ENCODE peak calls at places on chromosomes 12 and 14, in six cellular contexts. One of them, this sample, is unnamed.

GRCh38 chr12:117671734-117672133 is 297.1 kb downstream of the KSR2 start:
- DNase-seq in SK-MEL-5: peak
- DNase-seq in hippocampal formation: no peak
- DNase-seq in WERI-Rb-1: peak
- DNase-seq in activated CD4-positive, alpha-beta T cell treated with anti-CD3 and anti-CD28 coated beads, Interleukin-2, amount 50 U/mL, for 4 hours: no peak
- DNase-seq in stimulated activated CD4-positive, alpha-beta T cell treated with anti-CD3 and anti-CD28 coated beads, Interleukin-4, amount 100 ng/mL, for 48 hours: no peak
- DNase-seq in this sample: no peak

GRCh38 chr12:85374981-85375380 is 95.0 kb downstream of the ALX1 start:
- DNase-seq in SK-MEL-5: no peak
- DNase-seq in hippocampal formation: no peak
- DNase-seq in activated CD4-positive, alpha-beta T cell treated with anti-CD3 and anti-CD28 coated beads, Interleukin-2, amount 50 U/mL, for 4 hours: no peak
- DNase-seq in WERI-Rb-1: no peak
- DNase-seq in stimulated activated CD4-positive, alpha-beta T cell treated with anti-CD3 and anti-CD28 coated beads, Interleukin-4, amount 100 ng/mL, for 48 hours: no peak
- DNase-seq in this sample: no peak

GRCh38 chr14:49303952-49304516 is 282.1 kb downstream of the RPS29 start:
- DNase-seq in stimulated activated CD4-positive, alpha-beta T cell treated with anti-CD3 and anti-CD28 coated beads, Interleukin-4, amount 100 ng/mL, for 48 hours: no peak
- DNase-seq in WERI-Rb-1: no peak
- DNase-seq in SK-MEL-5: peak
- DNase-seq in activated CD4-positive, alpha-beta T cell treated with anti-CD3 and anti-CD28 coated beads, Interleukin-2, amount 50 U/mL, for 4 hours: no peak
- DNase-seq in hippocampal formation: no peak
- DNase-seq in this sample: no peak

GRCh38 chr12:5003025-5003666 is 40.5 kb upstream of the KCNA5 start:
- DNase-seq in WERI-Rb-1: peak
- DNase-seq in SK-MEL-5: peak
- DNase-seq in hippocampal formation: peak
- DNase-seq in stimulated activated CD4-positive, alpha-beta T cell treated with anti-CD3 and anti-CD28 coated beads, Interleukin-4, amount 100 ng/mL, for 48 hours: peak
- DNase-seq in activated CD4-positive, alpha-beta T cell treated with anti-CD3 and anti-CD28 coated beads, Interleukin-2, amount 50 U/mL, for 4 hours: peak
- DNase-seq in this sample: peak

GRCh38 chr12:105464426-105464825 is 133.9 kb downstream of the C12orf75 start:
- DNase-seq in hippocampal formation: no peak
- DNase-seq in SK-MEL-5: no peak
- DNase-seq in WERI-Rb-1: peak
- DNase-seq in stimulated activated CD4-positive, alpha-beta T cell treated with anti-CD3 and anti-CD28 coated beads, Interleukin-4, amount 100 ng/mL, for 48 hours: no peak
- DNase-seq in activated CD4-positive, alpha-beta T cell treated with anti-CD3 and anti-CD28 coated beads, Interleukin-2, amount 50 U/mL, for 4 hours: no peak
- DNase-seq in this sample: no peak

GRCh38 chr12:58247633-58248032 is 306.3 kb downstream of the ATP23 start:
- DNase-seq in SK-MEL-5: peak
- DNase-seq in hippocampal formation: no peak
- DNase-seq in WERI-Rb-1: peak
- DNase-seq in activated CD4-positive, alpha-beta T cell treated with anti-CD3 and anti-CD28 coated beads, Interleukin-2, amount 50 U/mL, for 4 hours: no peak
- DNase-seq in stimulated activated CD4-positive, alpha-beta T cell treated with anti-CD3 and anti-CD28 coated beads, Interleukin-4, amount 100 ng/mL, for 48 hours: no peak
- DNase-seq in this sample: no peak

GRCh38 chr12:51351913-51352532 is 5.5 kb upstream of the CELA1 start:
- DNase-seq in SK-MEL-5: peak
- DNase-seq in activated CD4-positive, alpha-beta T cell treated with anti-CD3 and anti-CD28 coated beads, Interleukin-2, amount 50 U/mL, for 4 hours: peak
- DNase-seq in WERI-Rb-1: peak
- DNase-seq in stimulated activated CD4-positive, alpha-beta T cell treated with anti-CD3 and anti-CD28 coated beads, Interleukin-4, amount 100 ng/mL, for 48 hours: peak
- DNase-seq in hippocampal formation: peak
- DNase-seq in this sample: peak

GRCh38 chr14:22600027-22600426 is 1.9 kb downstream of the ABHD4 start:
- DNase-seq in hippocampal formation: no peak
- DNase-seq in SK-MEL-5: no peak
- DNase-seq in activated CD4-positive, alpha-beta T cell treated with anti-CD3 and anti-CD28 coated beads, Interleukin-2, amount 50 U/mL, for 4 hours: no peak
- DNase-seq in stimulated activated CD4-positive, alpha-beta T cell treated with anti-CD3 and anti-CD28 coated beads, Interleukin-4, amount 100 ng/mL, for 48 hours: no peak
- DNase-seq in WERI-Rb-1: no peak
- DNase-seq in this sample: no peak

GRCh38 chr12:103540319-103540718 is 44.6 kb upstream of the C12orf42 start:
- DNase-seq in hippocampal formation: no peak
- DNase-seq in activated CD4-positive, alpha-beta T cell treated with anti-CD3 and anti-CD28 coated beads, Interleukin-2, amount 50 U/mL, for 4 hours: no peak
- DNase-seq in stimulated activated CD4-positive, alpha-beta T cell treated with anti-CD3 and anti-CD28 coated beads, Interleukin-4, amount 100 ng/mL, for 48 hours: no peak
- DNase-seq in SK-MEL-5: no peak
- DNase-seq in WERI-Rb-1: no peak
- DNase-seq in this sample: no peak

GRCh38 chr14:63186453-63186852 is 17.8 kb upstream of the RHOJ start:
- DNase-seq in activated CD4-positive, alpha-beta T cell treated with anti-CD3 and anti-CD28 coated beads, Interleukin-2, amount 50 U/mL, for 4 hours: no peak
- DNase-seq in hippocampal formation: no peak
- DNase-seq in WERI-Rb-1: no peak
- DNase-seq in SK-MEL-5: no peak
- DNase-seq in stimulated activated CD4-positive, alpha-beta T cell treated with anti-CD3 and anti-CD28 coated beads, Interleukin-4, amount 100 ng/mL, for 48 hours: no peak
- DNase-seq in this sample: no peak

GRCh38 chr14:69268763-69269162 is 8.8 kb downstream of the GALNT16 start:
- DNase-seq in hippocampal formation: no peak
- DNase-seq in activated CD4-positive, alpha-beta T cell treated with anti-CD3 and anti-CD28 coated beads, Interleukin-2, amount 50 U/mL, for 4 hours: no peak
- DNase-seq in WERI-Rb-1: no peak
- DNase-seq in SK-MEL-5: no peak
- DNase-seq in stimulated activated CD4-positive, alpha-beta T cell treated with anti-CD3 and anti-CD28 coated beads, Interleukin-4, amount 100 ng/mL, for 48 hours: no peak
- DNase-seq in this sample: no peak

GRCh38 chr14:24263848-24264247 is 871 bp upstream of the TGM1 start:
- DNase-seq in stimulated activated CD4-positive, alpha-beta T cell treated with anti-CD3 and anti-CD28 coated beads, Interleukin-4, amount 100 ng/mL, for 48 hours: no peak
- DNase-seq in hippocampal formation: no peak
- DNase-seq in SK-MEL-5: no peak
- DNase-seq in WERI-Rb-1: no peak
- DNase-seq in activated CD4-positive, alpha-beta T cell treated with anti-CD3 and anti-CD28 coated beads, Interleukin-2, amount 50 U/mL, for 4 hours: no peak
- DNase-seq in this sample: no peak

GRCh38 chr14:42004321-42004720 is 397.6 kb downstream of the LRFN5 start:
- DNase-seq in stimulated activated CD4-positive, alpha-beta T cell treated with anti-CD3 and anti-CD28 coated beads, Interleukin-4, amount 100 ng/mL, for 48 hours: no peak
- DNase-seq in hippocampal formation: no peak
- DNase-seq in SK-MEL-5: no peak
- DNase-seq in activated CD4-positive, alpha-beta T cell treated with anti-CD3 and anti-CD28 coated beads, Interleukin-2, amount 50 U/mL, for 4 hours: no peak
- DNase-seq in WERI-Rb-1: peak
- DNase-seq in this sample: no peak

GRCh38 chr12:49615725-49616124 is 7.6 kb upstream of the PRPF40B start:
- DNase-seq in WERI-Rb-1: no peak
- DNase-seq in stimulated activated CD4-positive, alpha-beta T cell treated with anti-CD3 and anti-CD28 coated beads, Interleukin-4, amount 100 ng/mL, for 48 hours: no peak
- DNase-seq in SK-MEL-5: no peak
- DNase-seq in activated CD4-positive, alpha-beta T cell treated with anti-CD3 and anti-CD28 coated beads, Interleukin-2, amount 50 U/mL, for 4 hours: no peak
- DNase-seq in hippocampal formation: no peak
- DNase-seq in this sample: no peak

GRCh38 chr12:115132145-115132544 is 448.2 kb upstream of the TBX3 start:
- DNase-seq in activated CD4-positive, alpha-beta T cell treated with anti-CD3 and anti-CD28 coated beads, Interleukin-2, amount 50 U/mL, for 4 hours: no peak
- DNase-seq in stimulated activated CD4-positive, alpha-beta T cell treated with anti-CD3 and anti-CD28 coated beads, Interleukin-4, amount 100 ng/mL, for 48 hours: no peak
- DNase-seq in SK-MEL-5: no peak
- DNase-seq in hippocampal formation: no peak
- DNase-seq in WERI-Rb-1: no peak
- DNase-seq in this sample: no peak

GRCh38 chr12:52603314-52603713 is 2.1 kb upstream of the KRT72 start:
- DNase-seq in hippocampal formation: no peak
- DNase-seq in stimulated activated CD4-positive, alpha-beta T cell treated with anti-CD3 and anti-CD28 coated beads, Interleukin-4, amount 100 ng/mL, for 48 hours: no peak
- DNase-seq in WERI-Rb-1: no peak
- DNase-seq in activated CD4-positive, alpha-beta T cell treated with anti-CD3 and anti-CD28 coated beads, Interleukin-2, amount 50 U/mL, for 4 hours: peak
- DNase-seq in SK-MEL-5: no peak
- DNase-seq in this sample: no peak

GRCh38 chr12:107761502-107761904 is 566 bp upstream of the PRDM4 start:
- DNase-seq in SK-MEL-5: no peak
- DNase-seq in stimulated activated CD4-positive, alpha-beta T cell treated with anti-CD3 and anti-CD28 coated beads, Interleukin-4, amount 100 ng/mL, for 48 hours: no peak
- DNase-seq in WERI-Rb-1: no peak
- DNase-seq in activated CD4-positive, alpha-beta T cell treated with anti-CD3 and anti-CD28 coated beads, Interleukin-2, amount 50 U/mL, for 4 hours: no peak
- DNase-seq in hippocampal formation: peak
- DNase-seq in this sample: no peak

GRCh38 chr12:106840217-106840616 is 65.7 kb downstream of the RIC8B start:
- DNase-seq in SK-MEL-5: peak
- DNase-seq in hippocampal formation: no peak
- DNase-seq in stimulated activated CD4-positive, alpha-beta T cell treated with anti-CD3 and anti-CD28 coated beads, Interleukin-4, amount 100 ng/mL, for 48 hours: no peak
- DNase-seq in WERI-Rb-1: no peak
- DNase-seq in activated CD4-positive, alpha-beta T cell treated with anti-CD3 and anti-CD28 coated beads, Interleukin-2, amount 50 U/mL, for 4 hours: no peak
- DNase-seq in this sample: peak

GRCh38 chr14:35435177-35435576 is 30.6 kb upstream of the NFKBIA start:
- DNase-seq in activated CD4-positive, alpha-beta T cell treated with anti-CD3 and anti-CD28 coated beads, Interleukin-2, amount 50 U/mL, for 4 hours: no peak
- DNase-seq in hippocampal formation: no peak
- DNase-seq in SK-MEL-5: no peak
- DNase-seq in WERI-Rb-1: no peak
- DNase-seq in stimulated activated CD4-positive, alpha-beta T cell treated with anti-CD3 and anti-CD28 coated beads, Interleukin-4, amount 100 ng/mL, for 48 hours: no peak
- DNase-seq in this sample: no peak

GRCh38 chr14:83085725-83086124 is 1552.1 kb upstream of the SEL1L start:
- DNase-seq in SK-MEL-5: no peak
- DNase-seq in WERI-Rb-1: no peak
- DNase-seq in stimulated activated CD4-positive, alpha-beta T cell treated with anti-CD3 and anti-CD28 coated beads, Interleukin-4, amount 100 ng/mL, for 48 hours: no peak
- DNase-seq in activated CD4-positive, alpha-beta T cell treated with anti-CD3 and anti-CD28 coated beads, Interleukin-2, amount 50 U/mL, for 4 hours: no peak
- DNase-seq in hippocampal formation: no peak
- DNase-seq in this sample: no peak

GRCh38 chr12:124428792-124429281 is 133.9 kb downstream of the RFLNA start:
- DNase-seq in hippocampal formation: no peak
- DNase-seq in stimulated activated CD4-positive, alpha-beta T cell treated with anti-CD3 and anti-CD28 coated beads, Interleukin-4, amount 100 ng/mL, for 48 hours: no peak
- DNase-seq in SK-MEL-5: no peak
- DNase-seq in activated CD4-positive, alpha-beta T cell treated with anti-CD3 and anti-CD28 coated beads, Interleukin-2, amount 50 U/mL, for 4 hours: no peak
- DNase-seq in WERI-Rb-1: no peak
- DNase-seq in this sample: no peak

GRCh38 chr12:52004042-52004648 is 2.6 kb upstream of the TAMALIN start:
- DNase-seq in WERI-Rb-1: peak
- DNase-seq in activated CD4-positive, alpha-beta T cell treated with anti-CD3 and anti-CD28 coated beads, Interleukin-2, amount 50 U/mL, for 4 hours: no peak
- DNase-seq in SK-MEL-5: peak
- DNase-seq in stimulated activated CD4-positive, alpha-beta T cell treated with anti-CD3 and anti-CD28 coated beads, Interleukin-4, amount 100 ng/mL, for 48 hours: no peak
- DNase-seq in hippocampal formation: peak
- DNase-seq in this sample: peak

GRCh38 chr12:88227263-88227662 is 85.2 kb downstream of the TMTC3 start:
- DNase-seq in SK-MEL-5: no peak
- DNase-seq in WERI-Rb-1: no peak
- DNase-seq in hippocampal formation: no peak
- DNase-seq in stimulated activated CD4-positive, alpha-beta T cell treated with anti-CD3 and anti-CD28 coated beads, Interleukin-4, amount 100 ng/mL, for 48 hours: no peak
- DNase-seq in activated CD4-positive, alpha-beta T cell treated with anti-CD3 and anti-CD28 coated beads, Interleukin-2, amount 50 U/mL, for 4 hours: no peak
- DNase-seq in this sample: no peak

GRCh38 chr12:111313833-111314259 is 55.0 kb downstream of the PHETA1 start:
- DNase-seq in hippocampal formation: peak
- DNase-seq in stimulated activated CD4-positive, alpha-beta T cell treated with anti-CD3 and anti-CD28 coated beads, Interleukin-4, amount 100 ng/mL, for 48 hours: peak
- DNase-seq in activated CD4-positive, alpha-beta T cell treated with anti-CD3 and anti-CD28 coated beads, Interleukin-2, amount 50 U/mL, for 4 hours: peak
- DNase-seq in SK-MEL-5: peak
- DNase-seq in WERI-Rb-1: peak
- DNase-seq in this sample: peak

GRCh38 chr12:107518868-107519267 is 166.7 kb upstream of the PWP1 start:
- DNase-seq in stimulated activated CD4-positive, alpha-beta T cell treated with anti-CD3 and anti-CD28 coated beads, Interleukin-4, amount 100 ng/mL, for 48 hours: no peak
- DNase-seq in activated CD4-positive, alpha-beta T cell treated with anti-CD3 and anti-CD28 coated beads, Interleukin-2, amount 50 U/mL, for 4 hours: no peak
- DNase-seq in WERI-Rb-1: no peak
- DNase-seq in SK-MEL-5: no peak
- DNase-seq in hippocampal formation: no peak
- DNase-seq in this sample: no peak

GRCh38 chr12:10941916-10942607 is 3.0 kb upstream of the TAS2R14 start:
- DNase-seq in WERI-Rb-1: no peak
- DNase-seq in SK-MEL-5: no peak
- DNase-seq in hippocampal formation: no peak
- DNase-seq in stimulated activated CD4-positive, alpha-beta T cell treated with anti-CD3 and anti-CD28 coated beads, Interleukin-4, amount 100 ng/mL, for 48 hours: no peak
- DNase-seq in activated CD4-positive, alpha-beta T cell treated with anti-CD3 and anti-CD28 coated beads, Interleukin-2, amount 50 U/mL, for 4 hours: no peak
- DNase-seq in this sample: no peak

GRCh38 chr12:18158774-18159557 is 69.0 kb upstream of the RERGL start:
- DNase-seq in hippocampal formation: no peak
- DNase-seq in stimulated activated CD4-positive, alpha-beta T cell treated with anti-CD3 and anti-CD28 coated beads, Interleukin-4, amount 100 ng/mL, for 48 hours: peak
- DNase-seq in activated CD4-positive, alpha-beta T cell treated with anti-CD3 and anti-CD28 coated beads, Interleukin-2, amount 50 U/mL, for 4 hours: no peak
- DNase-seq in WERI-Rb-1: peak
- DNase-seq in SK-MEL-5: peak
- DNase-seq in this sample: no peak

GRCh38 chr14:91751719-91752118 is 19.8 kb upstream of the CATSPERB start:
- DNase-seq in hippocampal formation: no peak
- DNase-seq in SK-MEL-5: no peak
- DNase-seq in stimulated activated CD4-positive, alpha-beta T cell treated with anti-CD3 and anti-CD28 coated beads, Interleukin-4, amount 100 ng/mL, for 48 hours: no peak
- DNase-seq in WERI-Rb-1: no peak
- DNase-seq in activated CD4-positive, alpha-beta T cell treated with anti-CD3 and anti-CD28 coated beads, Interleukin-2, amount 50 U/mL, for 4 hours: no peak
- DNase-seq in this sample: no peak

GRCh38 chr12:20444595-20445170 is 76.3 kb downstream of the PDE3A start:
- DNase-seq in WERI-Rb-1: no peak
- DNase-seq in hippocampal formation: no peak
- DNase-seq in stimulated activated CD4-positive, alpha-beta T cell treated with anti-CD3 and anti-CD28 coated beads, Interleukin-4, amount 100 ng/mL, for 48 hours: no peak
- DNase-seq in activated CD4-positive, alpha-beta T cell treated with anti-CD3 and anti-CD28 coated beads, Interleukin-2, amount 50 U/mL, for 4 hours: no peak
- DNase-seq in SK-MEL-5: no peak
- DNase-seq in this sample: no peak

GRCh38 chr12:30757316-30757715 is 2.6 kb upstream of the CAPRIN2 start:
- DNase-seq in SK-MEL-5: no peak
- DNase-seq in activated CD4-positive, alpha-beta T cell treated with anti-CD3 and anti-CD28 coated beads, Interleukin-2, amount 50 U/mL, for 4 hours: no peak
- DNase-seq in stimulated activated CD4-positive, alpha-beta T cell treated with anti-CD3 and anti-CD28 coated beads, Interleukin-4, amount 100 ng/mL, for 48 hours: no peak
- DNase-seq in WERI-Rb-1: no peak
- DNase-seq in hippocampal formation: no peak
- DNase-seq in this sample: no peak

GRCh38 chr12:90999946-91000345 is 4.8 kb downstream of the EPYC start:
- DNase-seq in hippocampal formation: no peak
- DNase-seq in SK-MEL-5: no peak
- DNase-seq in WERI-Rb-1: no peak
- DNase-seq in stimulated activated CD4-positive, alpha-beta T cell treated with anti-CD3 and anti-CD28 coated beads, Interleukin-4, amount 100 ng/mL, for 48 hours: no peak
- DNase-seq in activated CD4-positive, alpha-beta T cell treated with anti-CD3 and anti-CD28 coated beads, Interleukin-2, amount 50 U/mL, for 4 hours: no peak
- DNase-seq in this sample: no peak

GRCh38 chr12:51823875-51824565 is 24.5 kb downstream of the FIGNL2 start:
- DNase-seq in WERI-Rb-1: peak
- DNase-seq in stimulated activated CD4-positive, alpha-beta T cell treated with anti-CD3 and anti-CD28 coated beads, Interleukin-4, amount 100 ng/mL, for 48 hours: no peak
- DNase-seq in hippocampal formation: peak
- DNase-seq in activated CD4-positive, alpha-beta T cell treated with anti-CD3 and anti-CD28 coated beads, Interleukin-2, amount 50 U/mL, for 4 hours: no peak
- DNase-seq in SK-MEL-5: peak
- DNase-seq in this sample: peak

GRCh38 chr14:73227812-73228781 is 9.2 kb upstream of the PAPLN start:
- DNase-seq in SK-MEL-5: no peak
- DNase-seq in activated CD4-positive, alpha-beta T cell treated with anti-CD3 and anti-CD28 coated beads, Interleukin-2, amount 50 U/mL, for 4 hours: no peak
- DNase-seq in stimulated activated CD4-positive, alpha-beta T cell treated with anti-CD3 and anti-CD28 coated beads, Interleukin-4, amount 100 ng/mL, for 48 hours: no peak
- DNase-seq in WERI-Rb-1: no peak
- DNase-seq in hippocampal formation: no peak
- DNase-seq in this sample: no peak

GRCh38 chr12:102401087-102401486 is 79.3 kb downstream of the IGF1 start:
- DNase-seq in activated CD4-positive, alpha-beta T cell treated with anti-CD3 and anti-CD28 coated beads, Interleukin-2, amount 50 U/mL, for 4 hours: no peak
- DNase-seq in WERI-Rb-1: no peak
- DNase-seq in SK-MEL-5: no peak
- DNase-seq in hippocampal formation: no peak
- DNase-seq in stimulated activated CD4-positive, alpha-beta T cell treated with anti-CD3 and anti-CD28 coated beads, Interleukin-4, amount 100 ng/mL, for 48 hours: no peak
- DNase-seq in this sample: no peak

GRCh38 chr14:37197421-37198272 is at the start of gene MIPOL1:
- DNase-seq in SK-MEL-5: peak
- DNase-seq in activated CD4-positive, alpha-beta T cell treated with anti-CD3 and anti-CD28 coated beads, Interleukin-2, amount 50 U/mL, for 4 hours: peak
- DNase-seq in stimulated activated CD4-positive, alpha-beta T cell treated with anti-CD3 and anti-CD28 coated beads, Interleukin-4, amount 100 ng/mL, for 48 hours: peak
- DNase-seq in WERI-Rb-1: peak
- DNase-seq in hippocampal formation: peak
- DNase-seq in this sample: peak

GRCh38 chr12:2256915-2257314 is 204.1 kb downstream of the CACNA1C start:
- DNase-seq in stimulated activated CD4-positive, alpha-beta T cell treated with anti-CD3 and anti-CD28 coated beads, Interleukin-4, amount 100 ng/mL, for 48 hours: no peak
- DNase-seq in activated CD4-positive, alpha-beta T cell treated with anti-CD3 and anti-CD28 coated beads, Interleukin-2, amount 50 U/mL, for 4 hours: no peak
- DNase-seq in hippocampal formation: no peak
- DNase-seq in SK-MEL-5: no peak
- DNase-seq in WERI-Rb-1: no peak
- DNase-seq in this sample: no peak

GRCh38 chr12:125330645-125331341 is 265.6 kb downstream of the AACS start:
- DNase-seq in SK-MEL-5: peak
- DNase-seq in stimulated activated CD4-positive, alpha-beta T cell treated with anti-CD3 and anti-CD28 coated beads, Interleukin-4, amount 100 ng/mL, for 48 hours: peak
- DNase-seq in hippocampal formation: peak
- DNase-seq in activated CD4-positive, alpha-beta T cell treated with anti-CD3 and anti-CD28 coated beads, Interleukin-2, amount 50 U/mL, for 4 hours: peak
- DNase-seq in WERI-Rb-1: peak
- DNase-seq in this sample: peak

GRCh38 chr14:50666772-50667490 is 1.2 kb downstream of the SAV1 start:
- DNase-seq in activated CD4-positive, alpha-beta T cell treated with anti-CD3 and anti-CD28 coated beads, Interleukin-2, amount 50 U/mL, for 4 hours: peak
- DNase-seq in SK-MEL-5: peak
- DNase-seq in stimulated activated CD4-positive, alpha-beta T cell treated with anti-CD3 and anti-CD28 coated beads, Interleukin-4, amount 100 ng/mL, for 48 hours: peak
- DNase-seq in hippocampal formation: peak
- DNase-seq in WERI-Rb-1: peak
- DNase-seq in this sample: peak